ENCODE peak calls at places on chromosome 22, in eight cellular contexts. I is pancreas; D is H1; Z is adrenal gland; Q is CD8-positive, alpha-beta T cell; P is thoracic aorta; N is psoas muscle; T is AG04450. E is an unnamed sample. For H3K27me3, the result is how much of the 10 kb centered on the place peaks cover.

GRCh38 chr22:47293368-47294221 is 531.1 kb downstream of the TBC1D22A start:
- DNase-seq in I (no peak), P (no peak), Q (no peak), D (no peak), N (no peak), T (no peak), Z (no peak), E (no peak)

GRCh38 chr22:43852605-43853327 is 9.5 kb downstream of the SULT4A1 start:
- DNase-seq in D (no peak), Q (no peak), N (no peak), T (no peak), I (no peak), P (no peak), Z (no peak), E (no peak)

GRCh38 chr22:28027453-28028448 is 108.7 kb upstream of the PITPNB start:
- DNase-seq in I (no peak), Q (no peak), P (no peak), D (no peak), N (no peak), T (no peak), Z (no peak), E (no peak)

GRCh38 chr22:31230155-31230870 is 18.2 kb downstream of the LIMK2 start:
- DNase-seq in I (no peak), D (no peak), N (no peak), Q (no peak), Z (no peak), P (no peak), T (no peak), E (no peak)

GRCh38 chr22:42142771-42143461 is 12.3 kb upstream of the CYP2D6 start:
- DNase-seq in I (no peak), N (no peak), P (no peak), Q (no peak), D (no peak), T (no peak), Z (no peak), E (no peak)

GRCh38 chr22:29268511-29269229 is 602 bp downstream of the EWSR1 start:
- DNase-seq in P (no peak), D (no peak), T (peak), Z (peak), N (peak), Q (no peak), I (peak), E (peak)

GRCh38 chr22:30648825-30649224 is 13.2 kb downstream of the SLC35E4 start:
- DNase-seq in D (no peak), Q (no peak), T (no peak), Z (no peak), N (no peak), I (peak), P (no peak), E (no peak)

GRCh38 chr22:45425101-45425500 is 11.6 kb downstream of the RIBC2 start:
- DNase-seq in N (no peak), T (no peak), Q (no peak), D (no peak), Z (no peak), I (no peak), P (no peak), E (no peak)

GRCh38 chr22:35334010-35334409 is 34.3 kb downstream of the TOM1 start:
- DNase-seq in T (no peak), Z (no peak), P (no peak), Q (no peak), D (no peak), N (no peak), I (no peak), E (no peak)

GRCh38 chr22:28951530-28951929 is 68.2 kb downstream of the ZNRF3 start:
- DNase-seq in N (no peak), P (no peak), Z (no peak), T (no peak), D (no peak), Q (no peak), I (no peak), E (no peak)

GRCh38 chr22:46791201-46791731 is 28.8 kb downstream of the TBC1D22A start:
- DNase-seq in P (no peak), T (no peak), I (no peak), Z (peak), D (no peak), N (peak), Q (peak), E (peak)

GRCh38 chr22:25728064-25728463 is 13.9 kb upstream of the MYO18B start:
- DNase-seq in Z (no peak), T (no peak), N (no peak), Q (no peak), I (no peak), D (no peak), P (no peak), E (no peak)

GRCh38 chr22:40524392-40525249 is 111.9 kb downstream of the MRTFA start:
- DNase-seq in D (no peak), T (no peak), P (no peak), Z (no peak), Q (no peak), N (no peak), I (no peak), E (no peak)

GRCh38 chr22:32644252-32645100 is 157.0 kb upstream of the TIMP3 start:
- DNase-seq in D (no peak), I (peak), Z (peak), T (no peak), P (no peak), Q (peak), N (peak), E (peak)

GRCh38 chr22:50674606-50675552 is 2.3 kb downstream of the SHANK3 start:
- DNase-seq in Q (no peak), D (peak), T (no peak), P (no peak), N (no peak), I (peak), Z (no peak), E (no peak)

GRCh38 chr22:41595703-41596102 is 6.1 kb upstream of the PMM1 start:
- DNase-seq in Q (no peak), N (no peak), T (no peak), D (no peak), Z (no peak), P (no peak), I (no peak), E (no peak)

GRCh38 chr22:45692549-45692948 is 20.9 kb downstream of the ATXN10 start:
- DNase-seq in I (no peak), T (no peak), P (no peak), D (no peak), Q (no peak), Z (no peak), N (no peak), E (no peak)

GRCh38 chr22:32204856-32205722 is at the start of gene RFPL2:
- DNase-seq in I (peak), Q (no peak), Z (no peak), N (peak), T (no peak), D (no peak), P (no peak), E (no peak)

GRCh38 chr22:30636226-30637077 is 871 bp downstream of the SLC35E4 start:
- DNase-seq in N (peak), P (no peak), I (peak), Q (peak), T (no peak), D (no peak), Z (peak), E (peak)

GRCh38 chr22:43077121-43077877 is 11.9 kb downstream of the TTLL1 start:
- DNase-seq in P (no peak), I (no peak), N (no peak), Z (no peak), Q (no peak), T (no peak), D (no peak), E (peak)

GRCh38 chr22:45977551-45978274 is 751 bp upstream of the WNT7B start:
- DNase-seq in Z (no peak), D (no peak), N (no peak), I (no peak), T (no peak), Q (no peak), P (no peak), E (no peak)

GRCh38 chr22:43168416-43169309 is 17.3 kb downstream of the TSPO start:
- DNase-seq in T (no peak), D (no peak), I (no peak), P (no peak), Q (no peak), N (no peak), Z (no peak), E (no peak)

GRCh38 chr22:45997775-45998637 is 21.0 kb upstream of the WNT7B start:
- DNase-seq in Q (no peak), N (peak), I (no peak), P (no peak), D (no peak), Z (no peak), T (no peak), E (no peak)

GRCh38 chr22:42323971-42324370 is 53.5 kb upstream of the TCF20 start:
- DNase-seq in N (no peak), Z (no peak), Q (no peak), I (no peak), P (no peak), D (no peak), T (no peak), E (no peak)

GRCh38 chr22:26529345-26529744 is 17.1 kb upstream of the TFIP11 start:
- DNase-seq in P (no peak), T (no peak), D (no peak), Q (no peak), I (peak), N (peak), Z (peak), E (no peak)

GRCh38 chr22:31248138-31248745 is 36.1 kb downstream of the LIMK2 start:
- DNase-seq in I (peak), P (peak), N (peak), T (peak), Z (peak), Q (peak), D (peak), E (peak)

GRCh38 chr22:46352691-46353386 is 17.3 kb downstream of the TRMU start:
- DNase-seq in P (no peak), I (peak), D (no peak), T (no peak), N (peak), Z (peak), Q (no peak), E (peak)

GRCh38 chr22:43205748-43206514 is 19.0 kb upstream of the TTLL12 start:
- DNase-seq in T (no peak), I (no peak), P (no peak), D (no peak), N (no peak), Z (no peak), Q (no peak), E (no peak)

GRCh38 chr22:17194213-17194612 is 25.0 kb downstream of the ADA2 start:
- DNase-seq in D (no peak), N (no peak), I (no peak), T (no peak), Z (no peak), P (no peak), Q (no peak), E (no peak)

GRCh38 chr22:42134033-42135020 is 3.7 kb upstream of the CYP2D6 start:
- DNase-seq in N (no peak), P (no peak), Z (no peak), T (no peak), Q (no peak), I (no peak), D (no peak), E (no peak)

GRCh38 chr22:45201678-45202332 is 38.1 kb downstream of the NUP50 start:
- DNase-seq in D (no peak), I (no peak), Z (no peak), T (peak), P (no peak), Q (no peak), N (no peak), E (no peak)

GRCh38 chr22:22830193-22830592 is 57.4 kb upstream of the IGLL5 start:
- DNase-seq in P (no peak), Q (no peak), D (no peak), Z (no peak), T (no peak), N (no peak), I (no peak), E (no peak)
- H3K27me3 ChIP-seq in P (under half), Q (under half), D (under half), Z (under half), T (under half), N (under half), I (under half), E (under half)

GRCh38 chr22:49670610-49671330 is 156.9 kb downstream of the BRD1 start:
- DNase-seq in Z (no peak), D (no peak), I (no peak), P (no peak), Q (no peak), T (no peak), N (no peak), E (no peak)

GRCh38 chr22:49672013-49672516 is 155.6 kb downstream of the BRD1 start:
- DNase-seq in Q (no peak), N (no peak), D (no peak), T (no peak), Z (no peak), I (no peak), P (no peak), E (no peak)

GRCh38 chr22:49674479-49674830 is 153.2 kb downstream of the BRD1 start:
- DNase-seq in N (no peak), I (no peak), T (no peak), Z (no peak), Q (no peak), P (no peak), D (no peak), E (no peak)

GRCh38 chr22:49671331-49672012 is 156.2 kb downstream of the BRD1 start:
- DNase-seq in Q (no peak), Z (no peak), N (no peak), I (no peak), P (no peak), T (no peak), D (no peak), E (no peak)

DNA sequence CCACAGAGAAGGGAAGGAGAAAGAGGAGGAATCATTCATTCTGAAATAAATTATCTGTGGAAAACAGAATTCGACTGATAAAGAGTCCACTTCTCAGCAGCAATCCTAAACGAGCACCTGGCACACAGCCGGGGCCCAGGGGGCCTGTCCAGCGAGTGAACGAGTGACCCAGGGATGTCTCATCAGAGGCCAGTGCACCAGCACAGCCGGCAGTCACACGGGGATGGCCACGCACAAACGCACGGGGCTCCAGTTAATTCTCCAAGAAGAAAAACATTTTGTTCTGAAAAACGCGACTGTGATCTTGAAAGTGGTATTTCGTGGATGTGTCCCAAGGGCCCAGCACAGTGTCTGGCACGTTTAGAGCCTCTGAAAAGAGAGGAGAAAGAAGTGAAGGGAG is 154.6 kb downstream of the BRD1 start:
- DNase-seq in D (no peak), P (no peak), T (no peak), N (no peak), Z (no peak), I (no peak), Q (no peak), E (no peak)
- H3K27me3 ChIP-seq in D (under half), P (under half), T (under half), N (half or more), Z (under half), I (under half), Q (under half), E (under half)

DNA sequence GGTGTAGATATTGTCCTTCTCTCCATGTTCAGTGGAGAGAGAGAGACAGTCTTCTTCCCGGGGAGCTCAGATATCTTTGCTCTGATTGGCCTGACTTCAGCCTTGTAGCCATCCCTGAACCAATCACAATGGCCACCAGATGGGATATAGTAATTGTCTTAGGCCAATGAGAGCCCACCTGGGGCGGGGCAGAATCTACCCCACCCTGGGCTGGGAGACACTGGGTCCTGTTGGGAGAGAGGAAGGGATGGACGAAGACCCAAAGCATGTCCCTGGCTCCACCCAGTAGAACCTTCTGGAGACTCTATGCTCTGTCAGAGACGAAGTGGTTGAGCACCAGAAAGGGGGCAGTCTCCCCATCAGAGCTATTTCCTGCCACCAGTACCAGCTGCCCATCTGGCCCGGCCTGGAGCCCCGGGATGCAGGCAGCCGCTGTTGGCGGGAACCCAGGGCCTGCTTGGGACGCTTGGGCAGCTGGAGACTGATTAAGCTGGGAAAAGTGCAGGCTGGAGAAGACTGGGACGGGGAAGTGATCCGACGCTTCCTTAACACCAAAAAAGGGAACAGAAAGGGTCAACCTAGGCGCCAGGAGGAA is 31.6 kb upstream of the CBX7 start:
- DNase-seq in N (no peak), D (no peak), Z (no peak), T (no peak), P (no peak), Q (no peak), I (peak), E (no peak)
- H3K27me3 ChIP-seq in N (under half), D (under half), Z (under half), T (under half), P (under half), Q (under half), I (under half), E (under half)

GRCh38 chr22:22392131-22392530 is 116.4 kb downstream of the ZNF280B start:
- DNase-seq in Z (no peak), I (no peak), T (no peak), P (no peak), Q (no peak), N (no peak), D (no peak), E (no peak)
- H3K27me3 ChIP-seq in Z (under half), I (under half), T (under half), P (under half), Q (under half), N (under half), D (half or more), E (under half)

DNA sequence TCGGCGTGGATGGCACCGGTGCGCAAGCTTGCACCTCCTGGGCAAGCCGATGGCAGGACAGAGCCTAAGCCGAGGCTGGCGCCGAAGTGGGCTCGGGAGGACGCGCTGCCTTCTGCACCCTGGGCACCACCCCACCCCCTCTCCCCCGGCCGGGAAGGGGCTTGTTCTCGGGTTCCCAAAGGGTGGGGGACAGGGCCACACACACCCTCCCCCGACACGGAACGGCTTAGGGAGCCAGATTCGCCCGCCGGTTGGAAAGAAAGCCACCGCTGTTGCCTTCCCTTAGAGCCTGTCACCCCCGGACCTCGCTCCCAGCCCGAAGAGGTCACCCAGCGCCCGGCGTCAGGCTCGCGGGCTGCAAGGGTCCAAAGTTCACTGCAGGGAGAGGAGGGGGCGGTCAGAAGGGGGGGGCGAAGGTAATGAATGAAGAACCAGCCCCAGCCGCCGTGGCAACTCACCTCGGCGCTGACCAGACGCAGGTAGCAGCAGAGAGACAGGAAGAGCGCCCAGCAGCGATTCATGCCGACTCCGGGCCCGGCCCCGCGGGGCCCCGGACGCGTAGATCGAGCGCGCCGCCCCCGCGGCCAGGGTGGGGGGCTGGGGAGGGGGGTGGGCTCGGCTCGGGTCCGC is 1.2 kb downstream of the PDGFB start:
- DNase-seq in D (no peak), T (no peak), I (peak), P (no peak), N (no peak), Q (no peak), Z (no peak), E (no peak)
- H3K27me3 ChIP-seq in D (half or more), T (half or more), I (under half), P (under half), N (under half), Q (under half), Z (under half), E (under half)

DNA sequence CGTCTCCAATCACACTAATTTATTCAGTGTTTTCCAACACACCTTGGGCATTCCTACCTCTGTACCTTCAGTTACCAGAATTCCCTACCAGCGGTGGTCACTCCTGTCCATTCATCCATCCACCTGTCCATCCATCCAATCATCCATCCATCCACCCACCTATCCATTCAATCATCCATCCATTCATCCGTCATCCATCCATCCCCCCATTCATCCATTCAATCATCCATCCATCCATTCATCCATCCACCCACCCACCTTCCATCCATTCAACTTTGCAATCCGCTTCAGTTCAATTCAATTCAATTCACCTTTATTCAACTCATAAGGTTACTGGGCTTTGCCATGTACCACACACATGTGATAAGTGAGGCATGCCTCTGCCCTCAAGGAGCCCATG is 22.1 kb upstream of the EIF3D start:
- DNase-seq in Q (no peak), Z (no peak), I (no peak), D (no peak), P (no peak), N (no peak), T (no peak), E (no peak)
- H3K27me3 ChIP-seq in Q (under half), Z (under half), I (under half), D (under half), P (under half), N (half or more), T (under half), E (under half)

DNA sequence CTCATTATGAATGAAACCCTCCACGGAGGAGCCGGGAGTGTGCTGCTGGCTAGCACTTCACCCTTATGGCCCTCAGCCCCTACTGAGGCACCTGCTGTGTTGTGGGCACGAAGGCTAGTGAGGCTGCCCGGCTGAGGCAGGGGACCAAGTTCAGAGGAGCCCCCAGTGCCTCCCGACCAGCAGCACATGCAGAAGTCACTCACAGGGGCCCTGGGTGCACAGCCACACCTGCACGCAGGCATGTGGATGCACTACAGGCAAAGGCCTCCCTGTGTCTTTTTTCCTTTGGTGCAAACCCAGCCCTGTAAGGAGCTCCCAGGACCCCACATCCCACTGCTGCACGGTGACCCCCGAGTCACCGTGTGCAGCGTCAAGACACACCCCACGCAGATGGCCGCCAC is 261.5 kb downstream of the BRD1 start:
- DNase-seq in T (no peak), Z (no peak), I (no peak), P (no peak), Q (no peak), N (no peak), D (no peak), E (no peak)
- H3K27me3 ChIP-seq in T (under half), Z (under half), I (under half), P (under half), Q (under half), N (under half), D (under half), E (under half)

E was measured in heart left ventricle.